ENCODE peak calls at places on chromosomes 3 and 15, in eight cellular contexts. M is astrocyte of the cerebellum, V is colonic mucosa, L is RCC 7860, K is uterus, Z is GOT3, E is neural crest cell, F is left cardiac atrium. N is an unnamed sample.

GRCh38 chr15:26628879-26629529 is 143.9 kb downstream of the GABRB3 start:
- DNase-seq in M (peak), V (peak), L (peak), K (peak), Z (no peak), E (no peak), F (peak), N (no peak)

GRCh38 chr3:72177075-72178050 is 392.4 kb upstream of the PROK2 start:
- DNase-seq in M (no peak), V (peak), L (no peak), K (peak), Z (no peak), E (no peak), F (peak), N (no peak)

GRCh38 chr15:38611228-38611627 is 46.6 kb upstream of the RASGRP1 start:
- DNase-seq in M (no peak), V (no peak), L (no peak), K (no peak), Z (no peak), E (no peak), F (no peak), N (no peak)

GRCh38 chr3:38421679-38422336 is 31.9 kb upstream of the ACVR2B start:
- DNase-seq in M (no peak), V (no peak), L (no peak), K (no peak), Z (no peak), E (no peak), F (no peak), N (no peak)

GRCh38 chr3:195094211-195094921 is 176.6 kb downstream of the XXYLT1 start:
- DNase-seq in M (no peak), V (no peak), L (peak), K (no peak), Z (no peak), E (no peak), F (peak), N (no peak)

GRCh38 chr3:27802425-27802824 is 80.3 kb upstream of the EOMES start:
- DNase-seq in M (no peak), V (no peak), L (no peak), K (no peak), Z (no peak), E (no peak), F (no peak), N (no peak)

GRCh38 chr3:119098620-119099222 is 47.2 kb upstream of the TEX55 start:
- DNase-seq in M (peak), V (no peak), L (peak), K (no peak), Z (no peak), E (peak), F (no peak), N (peak)

GRCh38 chr3:37291275-37291700 is 116.9 kb upstream of the LRRFIP2 start:
- DNase-seq in M (no peak), V (no peak), L (peak), K (no peak), Z (no peak), E (no peak), F (no peak), N (peak)

GRCh38 chr3:189144645-189145044 is 27.1 kb upstream of the TPRG1 start:
- DNase-seq in M (no peak), V (peak), L (no peak), K (peak), Z (no peak), E (no peak), F (no peak), N (no peak)

GRCh38 chr15:95291878-95292472 is 1038.5 kb upstream of the NR2F2 start:
- DNase-seq in M (no peak), V (no peak), L (peak), K (no peak), Z (no peak), E (no peak), F (no peak), N (no peak)

GRCh38 chr3:154969366-154969765 is 110.8 kb upstream of the MME start:
- DNase-seq in M (no peak), V (no peak), L (no peak), K (no peak), Z (no peak), E (no peak), F (no peak), N (no peak)

GRCh38 chr3:69433016-69433937 is 47.4 kb upstream of the FRMD4B start:
- DNase-seq in M (no peak), V (no peak), L (no peak), K (no peak), Z (no peak), E (no peak), F (no peak), N (no peak)

GRCh38 chr3:176814252-176814651 is 383.0 kb downstream of the TBL1XR1 start:
- DNase-seq in M (peak), V (peak), L (peak), K (no peak), Z (no peak), E (peak), F (peak), N (peak)

GRCh38 chr3:74844428-74844827 is 230.0 kb upstream of the CNTN3 start:
- DNase-seq in M (no peak), V (no peak), L (no peak), K (no peak), Z (no peak), E (no peak), F (no peak), N (no peak)

GRCh38 chr3:159102001-159102400 is 300.1 kb downstream of the MFSD1 start:
- DNase-seq in M (no peak), V (no peak), L (no peak), K (no peak), Z (no peak), E (no peak), F (no peak), N (no peak)

GRCh38 chr3:81375921-81376320 is 385.5 kb downstream of the GBE1 start:
- DNase-seq in M (no peak), V (no peak), L (no peak), K (no peak), Z (no peak), E (no peak), F (no peak), N (no peak)

GRCh38 chr3:52240059-52240885 is 1.3 kb upstream of the TWF2 start:
- DNase-seq in M (peak), V (peak), L (peak), K (peak), Z (no peak), E (no peak), F (peak), N (peak)